ENCODE peak calls at places on chromosomes 6 and 20, in four cellular contexts. S is AG20443, F is head of caudate nucleus, W is NCI-H2081. D is an unnamed sample.

GRCh38 chr20:47343007-47343472 is 13.5 kb downstream of the ZMYND8 start:
- DNase-seq in S (no peak), F (no peak), W (no peak), D (no peak)

GRCh38 chr20:62591591-62591990 is 50.7 kb upstream of the SLCO4A1 start:
- DNase-seq in S (no peak), F (no peak), W (no peak), D (no peak)

GRCh38 chr20:62739581-62740285 is 31.1 kb downstream of the NTSR1 start:
- DNase-seq in S (peak), F (no peak), W (no peak), D (peak)

GRCh38 chr6:28742668-28743270 is 181.0 kb downstream of the TRIM27 start:
- DNase-seq in S (no peak), F (no peak), W (no peak), D (no peak)

GRCh38 chr6:72321741-72322140 is 300.1 kb upstream of the KCNQ5 start:
- DNase-seq in S (peak), F (no peak), W (no peak), D (no peak)

GRCh38 chr6:50239853-50240252 is 190.1 kb upstream of the DEFB112 start:
- DNase-seq in S (no peak), F (no peak), W (no peak), D (no peak)

GRCh38 chr20:63738687-63739128 is 868 bp upstream of the SLC2A4RG start:
- DNase-seq in S (no peak), F (no peak), W (no peak), D (peak)

GRCh38 chr20:1402149-1402548 is 9.3 kb upstream of the FKBP1A start:
- DNase-seq in S (no peak), F (no peak), W (no peak), D (no peak)

GRCh38 chr20:50312682-50313187 is 122.1 kb downstream of the CEBPB start:
- DNase-seq in S (peak), F (no peak), W (no peak), D (no peak)

GRCh38 chr20:44593721-44594120 is 11.3 kb downstream of the PKIG start:
- DNase-seq in S (no peak), F (no peak), W (no peak), D (no peak)

GRCh38 chr6:102197211-102197610 is 803.7 kb downstream of the GRIK2 start:
- DNase-seq in S (no peak), F (no peak), W (no peak), D (no peak)

GRCh38 chr6:15513131-15513771 is 149.6 kb downstream of the DTNBP1 start:
- DNase-seq in S (no peak), F (no peak), W (no peak), D (no peak)

GRCh38 chr20:64230461-64231145 is 24.9 kb upstream of the PCMTD2 start:
- DNase-seq in S (no peak), F (no peak), W (no peak), D (no peak)

D was measured in central memory CD4-positive, alpha-beta T cell.